ENCODE peak calls at places on chromosome 4, in five cellular contexts. T is breast epithelium, H is fibroblast of lung, K is fibroblast of mammary gland, F is esophagus squamous epithelium. M is an unnamed sample.

GRCh38 chr4:152352645-152353116 is 183.2 kb downstream of the FBXW7 start:
- DNase-seq in T (no peak), H (peak), K (peak), F (no peak), M (peak)

GRCh38 chr4:85968945-85969830 is 390.7 kb downstream of the MAPK10 start:
- DNase-seq in T (no peak), H (peak), K (peak), F (no peak), M (peak)

GRCh38 chr4:185424905-185425599 is 712 bp downstream of the UFSP2 start:
- DNase-seq in T (no peak), H (peak), K (peak), F (no peak), M (no peak)

GRCh38 chr4:147596377-147596776 is 20.8 kb upstream of the TMEM184C start:
- DNase-seq in T (no peak), H (peak), K (peak), F (no peak), M (peak)

GRCh38 chr4:57943672-57944071 is 833.5 kb upstream of the IGFBP7 start:
- DNase-seq in T (no peak), H (peak), K (peak), F (no peak), M (no peak)

GRCh38 chr4:173500841-173501591 is 29.0 kb downstream of the HAND2 start:
- DNase-seq in T (no peak), H (no peak), K (no peak), F (no peak), M (no peak)

GRCh38 chr4:680565-680930 is 6.2 kb downstream of the MYL5 start:
- DNase-seq in T (peak), H (no peak), K (no peak), F (no peak), M (no peak)

GRCh38 chr4:157575339-157575738 is 354.8 kb downstream of the GRIA2 start:
- DNase-seq in T (no peak), H (no peak), K (no peak), F (no peak), M (no peak)

GRCh38 chr4:87529187-87529586 is at the start of gene SPARCL1:
- DNase-seq in T (no peak), H (peak), K (peak), F (no peak), M (no peak)

GRCh38 chr4:17126306-17126978 is 228.0 kb upstream of the LDB2 start:
- DNase-seq in T (no peak), H (no peak), K (no peak), F (no peak), M (no peak)

GRCh38 chr4:17120761-17121160 is 222.3 kb upstream of the LDB2 start:
- DNase-seq in T (no peak), H (peak), K (peak), F (no peak), M (no peak)

GRCh38 chr4:17128268-17128667 is 229.8 kb upstream of the LDB2 start:
- DNase-seq in T (no peak), H (peak), K (peak), F (no peak), M (peak)

GRCh38 chr4:17124767-17125166 is 226.3 kb upstream of the LDB2 start:
- DNase-seq in T (no peak), H (no peak), K (no peak), F (no peak), M (no peak)
- TF ChIP-seq CTCF in T (no peak), H (no peak), K (peak), F (no peak), M (peak)

DNA sequence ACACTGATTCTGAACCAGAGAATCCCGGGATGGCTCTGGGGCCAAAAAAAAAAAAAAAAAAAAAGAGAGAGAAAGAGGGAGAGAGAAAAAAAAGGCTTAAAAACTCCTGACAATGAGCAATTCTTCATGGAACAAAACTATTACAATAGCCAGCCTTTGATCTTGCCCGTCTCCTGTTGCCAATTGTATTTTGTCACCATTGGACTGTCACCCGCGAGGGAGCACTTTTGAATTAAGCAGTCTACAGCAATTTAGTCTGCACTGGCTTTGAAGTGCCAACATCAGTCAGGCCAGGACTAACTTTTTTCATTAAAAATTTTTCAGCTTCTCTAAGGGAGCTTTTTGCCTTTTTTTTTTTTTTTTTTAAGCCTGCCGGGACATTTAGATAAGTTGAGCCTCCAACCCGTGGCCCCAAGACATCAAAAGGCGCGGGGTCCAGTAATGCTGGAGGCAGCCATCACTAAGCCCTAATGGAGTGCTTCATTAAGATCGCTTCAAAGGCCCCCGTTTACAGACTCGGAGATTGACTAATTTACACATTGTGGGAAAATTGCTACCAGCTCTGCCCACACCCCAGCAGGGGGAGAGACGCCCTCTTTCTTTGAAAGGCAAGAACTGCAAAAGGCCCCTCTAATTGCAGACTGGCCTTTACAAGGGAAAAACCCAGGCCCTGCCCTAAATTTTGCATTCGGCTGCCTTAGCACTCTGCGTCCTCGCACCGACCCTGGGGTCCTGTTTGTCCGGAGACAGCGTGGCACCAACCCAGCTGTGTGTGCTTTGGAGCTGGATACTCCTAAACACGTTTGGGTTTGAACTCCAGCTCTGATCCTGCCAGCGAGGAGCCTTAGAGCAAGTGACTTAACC is 98.1 kb upstream of the MSX1 start:
- DNase-seq in T (no peak), H (no peak), K (peak), F (no peak), M (no peak)
- TF ChIP-seq CTCF in T (no peak), H (no peak), K (peak), F (no peak), M (peak)

GRCh38 chr4:120877021-120877420 is 45.5 kb downstream of the PRDM5 start:
- DNase-seq in T (no peak), H (no peak), K (no peak), F (no peak), M (no peak)

GRCh38 chr4:120874792-120875774 is 47.4 kb downstream of the PRDM5 start:
- DNase-seq in T (no peak), H (no peak), K (peak), F (no peak), M (no peak)

GRCh38 chr4:120871173-120871572 is 51.4 kb downstream of the PRDM5 start:
- DNase-seq in T (no peak), H (no peak), K (no peak), F (no peak), M (no peak)

GRCh38 chr4:120870279-120870673 is 52.2 kb downstream of the PRDM5 start:
- DNase-seq in T (no peak), H (no peak), K (no peak), F (no peak), M (no peak)

DNA sequence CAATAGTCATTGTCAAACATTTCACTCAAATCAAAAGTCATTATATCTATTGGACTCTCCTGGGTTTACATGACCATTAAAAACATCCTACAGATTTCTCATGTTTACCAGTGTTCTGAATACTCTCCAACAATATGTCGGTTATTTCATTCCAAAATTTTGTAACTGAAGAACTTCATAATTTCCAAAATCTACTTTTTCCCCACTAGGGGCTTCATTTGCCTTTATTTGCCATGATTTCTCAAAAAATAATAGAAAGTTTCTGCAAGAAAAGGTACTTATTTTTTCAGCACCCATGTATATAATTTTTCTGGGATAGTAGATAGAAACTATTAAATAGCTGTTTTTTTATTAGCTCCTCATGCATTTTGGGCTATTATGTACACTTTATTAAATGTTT is 49.0 kb downstream of the PRDM5 start:
- DNase-seq in T (no peak), H (peak), K (no peak), F (no peak), M (no peak)
- TF ChIP-seq CTCF in T (no peak), H (no peak), K (peak), F (no peak), M (peak)

GRCh38 chr4:48634688-48635308 is 144.7 kb downstream of the ZAR1 start:
- DNase-seq in T (no peak), H (no peak), K (no peak), F (no peak), M (no peak)

GRCh38 chr4:48635310-48635709 is 144.8 kb downstream of the FRYL start:
- DNase-seq in T (no peak), H (peak), K (peak), F (no peak), M (peak)

GRCh38 chr4:48629458-48629857 is 139.4 kb downstream of the ZAR1 start:
- DNase-seq in T (no peak), H (no peak), K (no peak), F (no peak), M (no peak)

GRCh38 chr4:48635980-48636379 is 144.1 kb downstream of the FRYL start:
- DNase-seq in T (no peak), H (no peak), K (no peak), F (no peak), M (no peak)

DNA sequence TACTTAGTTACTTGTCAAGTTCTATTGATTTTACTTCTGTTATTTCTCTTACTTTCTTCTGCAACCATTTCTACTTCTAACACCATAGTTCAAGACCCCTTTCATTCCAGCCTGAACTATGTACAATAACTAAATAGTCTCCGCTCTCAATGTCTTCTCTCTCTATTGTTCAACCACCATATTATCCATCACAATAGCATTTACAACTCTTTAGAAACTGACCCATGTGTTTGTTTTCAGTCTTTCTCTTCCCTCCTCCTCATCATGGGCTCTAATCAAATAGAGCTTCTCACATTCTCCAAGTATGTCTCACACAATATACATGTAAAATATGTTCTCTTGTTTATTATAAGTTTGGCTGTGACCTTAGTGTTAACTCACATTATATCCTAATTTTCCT is 143.6 kb downstream of the ZAR1 start:
- DNase-seq in T (no peak), H (no peak), K (no peak), F (no peak), M (no peak)
- TF ChIP-seq CTCF in T (no peak), H (no peak), K (no peak), F (no peak), M (no peak)